ENCODE peak calls at places on chromosome 14, in seven cellular contexts. D is Calu3, I is lower leg skin, N is MM.1S, F is mucosa of descending colon, Z is sigmoid colon, E is endothelial cell of umbilical vein. U is an unnamed sample.

GRCh38 chr14:24982472-24983155 is 67.3 kb downstream of the STXBP6 start:
- DNase-seq in E (peak), I (no peak), D (peak), N (no peak), Z (no peak), F (no peak), U (no peak)

GRCh38 chr14:94412671-94413638 is 24.6 kb upstream of the SERPINA1 start:
- DNase-seq in Z (no peak), E (no peak), N (no peak), D (peak), I (no peak), F (no peak), U (no peak)

GRCh38 chr14:68211421-68211820 is 391.8 kb downstream of the RAD51B start:
- DNase-seq in N (no peak), Z (no peak), F (no peak), D (no peak), E (no peak), I (no peak), U (no peak)

GRCh38 chr14:92800525-92800924 is 6.4 kb downstream of the GOLGA5 start:
- DNase-seq in F (no peak), N (no peak), Z (no peak), D (no peak), E (no peak), I (no peak), U (no peak)

GRCh38 chr14:106185837-106186233 is 659.5 kb downstream of the TMEM121 start:
- DNase-seq in N (no peak), I (no peak), E (no peak), D (peak), F (no peak), Z (no peak), U (no peak)

GRCh38 chr14:23139874-23140273 is 20.8 kb upstream of the CEBPE start:
- DNase-seq in D (no peak), I (no peak), E (no peak), F (no peak), Z (no peak), N (no peak), U (no peak)

GRCh38 chr14:69712637-69713088 is 54.3 kb upstream of the SRSF5 start:
- DNase-seq in F (peak), I (peak), E (peak), D (no peak), N (peak), Z (peak), U (no peak)

GRCh38 chr14:103680491-103681231 is 34.6 kb downstream of the XRCC3 start:
- DNase-seq in N (no peak), D (no peak), F (no peak), I (no peak), E (no peak), Z (no peak), U (no peak)

GRCh38 chr14:100577986-100578431 is 9.2 kb downstream of the BEGAIN start:
- DNase-seq in D (no peak), F (peak), I (peak), Z (peak), N (no peak), E (no peak), U (no peak)

GRCh38 chr14:91337699-91338335 is 79.8 kb downstream of the CCDC88C start:
- DNase-seq in D (no peak), N (no peak), I (no peak), Z (no peak), F (peak), E (no peak), U (no peak)

GRCh38 chr14:88727057-88727456 is 65.7 kb downstream of the EML5 start:
- DNase-seq in F (no peak), E (no peak), N (no peak), D (no peak), I (no peak), Z (no peak), U (no peak)

GRCh38 chr14:88729159-88729558 is 63.6 kb downstream of the EML5 start:
- DNase-seq in Z (no peak), I (no peak), N (no peak), D (no peak), F (no peak), E (no peak), U (no peak)
- TF ChIP-seq CTCF in Z (no peak), I (no peak), N (no peak), D (no peak), F (no peak), E (no peak), U (no peak)

GRCh38 chr14:64963611-64964010 is 8.5 kb downstream of the RAB15 start:
- DNase-seq in Z (no peak), I (no peak), E (no peak), F (no peak), D (no peak), N (no peak), U (no peak)
- TF ChIP-seq CTCF in Z (no peak), I (no peak), E (peak), F (no peak), D (no peak), N (no peak), U (no peak)

GRCh38 chr14:38250316-38250715 is 5.6 kb downstream of the CLEC14A start:
- DNase-seq in D (no peak), I (no peak), N (no peak), Z (no peak), F (no peak), E (peak), U (no peak)

GRCh38 chr14:38243696-38244250 is 12.1 kb downstream of the CLEC14A start:
- DNase-seq in F (no peak), E (peak), N (no peak), D (no peak), I (no peak), Z (no peak), U (no peak)

GRCh38 chr14:38252066-38252710 is 3.7 kb downstream of the CLEC14A start:
- DNase-seq in F (no peak), Z (no peak), N (no peak), D (no peak), I (no peak), E (peak), U (no peak)

GRCh38 chr14:38248629-38249028 is 7.3 kb downstream of the CLEC14A start:
- DNase-seq in I (no peak), E (no peak), N (no peak), Z (no peak), F (no peak), D (no peak), U (no peak)
- TF ChIP-seq CTCF in I (no peak), E (peak), N (no peak), Z (no peak), F (no peak), D (no peak), U (no peak)

DNA sequence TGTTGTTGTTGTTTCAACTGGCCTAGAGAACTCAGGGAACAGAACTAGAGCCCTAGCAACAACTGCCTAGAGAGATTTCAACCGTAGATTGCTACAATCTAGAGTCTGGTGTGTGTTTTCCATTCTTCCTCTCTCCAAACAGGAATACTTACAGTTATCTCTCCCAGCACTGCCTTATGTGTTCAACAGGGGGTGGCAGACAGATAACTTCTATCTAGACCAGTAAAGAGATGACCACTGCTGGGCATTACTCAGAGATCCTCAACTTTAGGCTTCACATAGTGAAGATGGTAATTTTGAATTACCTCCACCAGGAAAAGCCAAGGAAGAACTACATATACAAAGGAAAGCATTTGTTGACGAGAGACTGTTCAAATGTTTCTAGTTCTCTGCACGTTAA is 4.8 kb downstream of the TXNDC16 start:
- DNase-seq in I (no peak), E (no peak), Z (no peak), F (no peak), N (no peak), D (no peak), U (no peak)
- TF ChIP-seq CTCF in I (no peak), E (no peak), Z (no peak), F (no peak), N (no peak), D (no peak), U (no peak)

DNA sequence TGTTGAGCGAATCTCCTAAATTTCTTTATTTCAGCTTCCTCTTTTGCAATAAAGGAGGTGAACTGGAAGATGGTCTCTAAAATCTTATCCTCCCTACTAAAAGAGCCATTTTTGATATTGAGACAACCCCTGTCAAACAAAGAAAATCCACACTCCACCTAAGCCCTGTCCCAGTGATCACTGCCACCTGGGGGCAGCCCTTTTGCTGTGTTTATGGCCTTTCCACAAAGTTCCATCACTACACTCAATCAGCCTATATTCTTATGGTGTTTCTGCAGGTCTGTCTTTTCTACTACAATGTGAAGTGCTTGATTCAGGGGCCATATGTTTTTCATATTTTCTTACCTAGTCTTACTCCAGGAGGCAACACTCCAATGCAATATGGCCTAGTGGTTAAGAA is 163.7 kb downstream of the BMP4 start:
- DNase-seq in F (no peak), Z (no peak), E (no peak), I (no peak), N (no peak), D (peak), U (no peak)
- TF ChIP-seq CTCF in F (no peak), Z (no peak), E (no peak), I (no peak), N (no peak), D (no peak), U (no peak)

DNA sequence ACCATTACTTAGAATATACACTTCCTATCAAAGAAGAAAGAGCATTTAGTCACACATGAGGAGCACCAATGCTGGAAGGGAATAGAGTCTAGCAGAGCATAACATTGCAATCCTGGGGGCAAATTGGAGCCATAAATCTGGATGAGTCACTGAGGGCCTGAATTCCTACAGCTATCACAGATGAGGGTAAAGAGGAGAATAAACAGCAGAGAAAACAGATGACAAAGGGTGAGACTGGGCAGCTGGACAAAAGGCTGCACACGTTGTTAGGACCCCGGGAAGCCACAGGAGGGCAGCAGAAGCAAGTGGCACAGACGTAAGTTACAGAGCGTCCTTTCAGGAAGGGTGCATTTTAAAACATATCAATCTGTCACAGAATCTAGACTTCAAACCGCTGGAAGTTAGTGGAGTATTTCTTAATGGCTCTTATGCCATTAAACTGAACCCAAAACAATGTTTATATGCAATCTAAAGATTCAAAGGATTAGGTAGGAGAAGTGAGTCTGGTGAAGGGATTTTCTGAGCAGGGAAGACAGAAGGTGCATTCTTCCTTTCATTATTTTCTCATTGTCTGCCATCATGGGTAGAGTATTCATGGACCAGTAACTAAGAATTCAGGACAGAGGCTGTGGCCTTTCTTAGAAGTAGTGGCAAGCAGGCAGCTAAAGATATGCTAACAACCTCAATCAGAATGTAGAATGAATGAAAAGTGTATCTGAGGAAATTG is 159.8 kb upstream of the DAAM1 start:
- DNase-seq in I (peak), F (no peak), D (peak), E (peak), N (peak), Z (peak), U (no peak)
- TF ChIP-seq CTCF in I (no peak), F (peak), D (peak), E (peak), N (peak), Z (no peak), U (peak)

GRCh38 chr14:51460051-51460450 is 191.7 kb upstream of the FRMD6 start:
- DNase-seq in N (no peak), D (no peak), E (peak), Z (no peak), F (no peak), I (no peak), U (no peak)
- TF ChIP-seq CTCF in N (no peak), D (no peak), E (no peak), Z (no peak), F (no peak), I (no peak), U (no peak)

DNA sequence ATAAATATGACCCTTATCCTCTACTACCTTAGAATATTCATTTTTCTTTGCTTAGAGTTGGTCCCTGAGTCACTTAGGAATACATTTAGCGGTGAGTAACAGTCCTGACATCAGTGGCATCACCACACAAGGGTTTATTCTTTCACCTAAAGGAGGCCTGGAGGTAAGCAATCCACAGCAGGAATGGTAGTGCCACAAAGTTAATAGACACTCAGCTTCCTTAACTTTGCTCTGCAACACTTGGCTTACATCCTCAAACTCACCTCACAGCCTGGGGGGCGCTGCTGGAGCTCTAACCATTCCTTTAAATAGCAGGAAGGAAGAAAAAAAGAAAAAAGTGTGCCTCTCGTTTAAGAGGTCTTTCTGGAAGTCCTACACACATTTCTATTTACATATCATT is 29.1 kb downstream of the BBOF1 start:
- DNase-seq in Z (no peak), E (peak), N (no peak), D (peak), I (no peak), F (no peak), U (no peak)
- TF ChIP-seq CTCF in Z (no peak), E (peak), N (no peak), D (no peak), I (no peak), F (no peak), U (no peak)